ENCODE peak calls at places on chromosomes 13 and 19, in six cellular contexts. One of them, this sample, is unnamed.

GRCh38 chr13:33169273-33169980 is 116.1 kb downstream of the STARD13 start:
- DNase-seq in uterus: no peak
- DNase-seq in tibial artery: no peak
- DNase-seq in NCI-H345: no peak
- DNase-seq in heart left ventricle: no peak
- DNase-seq in GM23338: no peak
- DNase-seq in this sample: no peak

GRCh38 chr13:23771966-23772365 is 117.2 kb downstream of the MIPEP start:
- DNase-seq in uterus: no peak
- DNase-seq in tibial artery: no peak
- DNase-seq in NCI-H345: no peak
- DNase-seq in heart left ventricle: no peak
- DNase-seq in GM23338: no peak
- DNase-seq in this sample: no peak

GRCh38 chr13:32443111-32443510 is 15.2 kb upstream of the N4BP2L1 start:
- DNase-seq in uterus: no peak
- DNase-seq in tibial artery: no peak
- DNase-seq in NCI-H345: no peak
- DNase-seq in heart left ventricle: no peak
- DNase-seq in GM23338: peak; percentile 46
- DNase-seq in this sample: no peak

GRCh38 chr13:109180905-109181425 is 551.6 kb downstream of the MYO16 start:
- DNase-seq in uterus: no peak
- DNase-seq in tibial artery: no peak
- DNase-seq in NCI-H345: no peak
- DNase-seq in heart left ventricle: no peak
- DNase-seq in GM23338: peak; percentile 55
- DNase-seq in this sample: no peak

GRCh38 chr19:35347171-35347929 is at the start of gene FFAR1:
- DNase-seq in uterus: no peak
- DNase-seq in tibial artery: peak; percentile 29
- DNase-seq in NCI-H345: no peak
- DNase-seq in heart left ventricle: peak; percentile 37
- DNase-seq in GM23338: no peak
- DNase-seq in this sample: no peak

GRCh38 chr19:39144487-39145071 is 19.0 kb downstream of the PAK4 start:
- DNase-seq in uterus: no peak
- DNase-seq in tibial artery: no peak
- DNase-seq in NCI-H345: no peak
- DNase-seq in heart left ventricle: no peak
- DNase-seq in GM23338: peak; percentile 46
- DNase-seq in this sample: no peak

GRCh38 chr19:2754659-2755447 is 15.0 kb upstream of the SLC39A3 start:
- DNase-seq in uterus: no peak
- DNase-seq in tibial artery: no peak
- DNase-seq in NCI-H345: no peak
- DNase-seq in heart left ventricle: no peak
- DNase-seq in GM23338: no peak
- DNase-seq in this sample: no peak

GRCh38 chr19:49613374-49613773 is 22.4 kb downstream of the PRR12 start:
- DNase-seq in uterus: no peak
- DNase-seq in tibial artery: no peak
- DNase-seq in NCI-H345: no peak
- DNase-seq in heart left ventricle: no peak
- DNase-seq in GM23338: no peak
- DNase-seq in this sample: no peak

GRCh38 chr13:79085021-79085420 is 321.0 kb downstream of the RBM26 start:
- DNase-seq in uterus: no peak
- DNase-seq in tibial artery: no peak
- DNase-seq in NCI-H345: no peak
- DNase-seq in heart left ventricle: no peak
- DNase-seq in GM23338: no peak
- DNase-seq in this sample: no peak

GRCh38 chr13:98044301-98044700 is 90.8 kb downstream of the IPO5 start:
- DNase-seq in uterus: no peak
- DNase-seq in tibial artery: no peak
- DNase-seq in NCI-H345: no peak
- DNase-seq in heart left ventricle: no peak
- DNase-seq in GM23338: no peak
- DNase-seq in this sample: no peak

GRCh38 chr13:85798999-85799646 is at the start of gene SLITRK6:
- DNase-seq in uterus: no peak
- DNase-seq in tibial artery: no peak
- DNase-seq in NCI-H345: no peak
- DNase-seq in heart left ventricle: no peak
- DNase-seq in GM23338: peak; percentile 75
- DNase-seq in this sample: no peak

GRCh38 chr19:41595890-41596280 is 19.9 kb downstream of the CEACAM21 start:
- DNase-seq in uterus: no peak
- DNase-seq in tibial artery: no peak
- DNase-seq in NCI-H345: no peak
- DNase-seq in heart left ventricle: no peak
- DNase-seq in GM23338: no peak
- DNase-seq in this sample: no peak

GRCh38 chr13:39499580-39499979 is 103.4 kb downstream of the LHFPL6 start:
- DNase-seq in uterus: no peak
- DNase-seq in tibial artery: no peak
- DNase-seq in NCI-H345: no peak
- DNase-seq in heart left ventricle: no peak
- DNase-seq in GM23338: no peak
- DNase-seq in this sample: no peak

GRCh38 chr13:73765651-73766384 is 368.4 kb downstream of the KLF12 start:
- DNase-seq in uterus: peak; percentile 73
- DNase-seq in tibial artery: peak; percentile 74
- DNase-seq in NCI-H345: peak; percentile 97
- DNase-seq in heart left ventricle: peak; percentile 90
- DNase-seq in GM23338: peak; percentile 87
- DNase-seq in this sample: peak; percentile 13

GRCh38 chr19:38023245-38023644 is 116.2 kb downstream of the SIPA1L3 start:
- DNase-seq in uterus: no peak
- DNase-seq in tibial artery: no peak
- DNase-seq in NCI-H345: no peak
- DNase-seq in heart left ventricle: no peak
- DNase-seq in GM23338: no peak
- DNase-seq in this sample: no peak

This sample was measured in occipital lobe.